ENCODE peak calls at places on chromosomes 13 and 19, in ten cellular contexts. T is GM23248, I is PC-9, H is fibroblast of lung, E is astrocyte, L is mammary epithelial cell, O is H9, K is IMR-90, Z is PC-3, M is OCI-LY7. V is an unnamed sample. For H3K4me1, H3K9me3 and H4K20me1, the result is how much of the 10 kb centered on the place peaks cover.

GRCh38 chr13:90750021-90750420 is 597.5 kb upstream of the MIR17HG start:
- DNase-seq in T (no peak), I (no peak), H (no peak), E (no peak), L (no peak), O (no peak), K (no peak), Z (no peak), M (no peak), V (no peak)

GRCh38 chr13:91406619-91407018 is 8.2 kb downstream of the GPC5 start:
- DNase-seq in T (peak), I (no peak), H (peak), E (peak), L (peak), O (peak), K (peak), Z (peak), M (peak), V (peak)

GRCh38 chr19:4474504-4475136 is 2.5 kb downstream of the HDGFL2 start:
- DNase-seq in T (peak), I (no peak), H (peak), E (peak), L (peak), O (peak), K (peak), Z (peak), M (peak), V (peak)

GRCh38 chr19:6425732-6426686 is 1.4 kb upstream of the KHSRP start:
- DNase-seq in T (no peak), I (no peak), H (no peak), E (no peak), L (no peak), O (no peak), K (no peak), Z (peak), M (peak), V (no peak)

GRCh38 chr13:73754727-73755292 is 379.4 kb downstream of the KLF12 start:
- DNase-seq in T (peak), I (peak), H (peak), E (peak), L (peak), O (no peak), K (peak), Z (peak), M (peak), V (peak)

GRCh38 chr13:38348890-38349289 is 761 bp upstream of the UFM1 start:
- DNase-seq in T (peak), I (peak), H (no peak), E (peak), L (peak), O (no peak), K (peak), Z (peak), M (no peak), V (no peak)

GRCh38 chr13:31951215-31951678 is 80.3 kb upstream of the FRY start:
- DNase-seq in T (peak), I (peak), H (no peak), E (peak), L (peak), O (no peak), K (peak), Z (peak), M (no peak), V (no peak)

GRCh38 chr19:42268142-42268703 is 829 bp upstream of the CIC start:
- DNase-seq in T (peak), I (peak), H (peak), E (peak), L (peak), O (peak), K (peak), Z (peak), M (peak), V (peak)

GRCh38 chr19:47512183-47512947 is 2.5 kb downstream of the NAPA start:
- DNase-seq in T (peak), I (no peak), H (peak), E (no peak), L (no peak), O (no peak), K (peak), Z (peak), M (no peak), V (no peak)

GRCh38 chr13:77728265-77728966 is 30.9 kb downstream of the SLAIN1 start:
- DNase-seq in T (no peak), I (no peak), H (no peak), E (no peak), L (no peak), O (no peak), K (no peak), Z (no peak), M (no peak), V (no peak)

GRCh38 chr19:48965806-48966540 is 864 bp downstream of the FTL start:
- DNase-seq in T (peak), I (peak), H (peak), E (peak), L (peak), O (peak), K (peak), Z (peak), M (peak), V (peak)
- H3K4me1 ChIP-seq in T (under half), I (under half), H (under half), E (under half), L (under half), O (under half), K (under half), Z (under half), M (half or more), V (under half)

DNA sequence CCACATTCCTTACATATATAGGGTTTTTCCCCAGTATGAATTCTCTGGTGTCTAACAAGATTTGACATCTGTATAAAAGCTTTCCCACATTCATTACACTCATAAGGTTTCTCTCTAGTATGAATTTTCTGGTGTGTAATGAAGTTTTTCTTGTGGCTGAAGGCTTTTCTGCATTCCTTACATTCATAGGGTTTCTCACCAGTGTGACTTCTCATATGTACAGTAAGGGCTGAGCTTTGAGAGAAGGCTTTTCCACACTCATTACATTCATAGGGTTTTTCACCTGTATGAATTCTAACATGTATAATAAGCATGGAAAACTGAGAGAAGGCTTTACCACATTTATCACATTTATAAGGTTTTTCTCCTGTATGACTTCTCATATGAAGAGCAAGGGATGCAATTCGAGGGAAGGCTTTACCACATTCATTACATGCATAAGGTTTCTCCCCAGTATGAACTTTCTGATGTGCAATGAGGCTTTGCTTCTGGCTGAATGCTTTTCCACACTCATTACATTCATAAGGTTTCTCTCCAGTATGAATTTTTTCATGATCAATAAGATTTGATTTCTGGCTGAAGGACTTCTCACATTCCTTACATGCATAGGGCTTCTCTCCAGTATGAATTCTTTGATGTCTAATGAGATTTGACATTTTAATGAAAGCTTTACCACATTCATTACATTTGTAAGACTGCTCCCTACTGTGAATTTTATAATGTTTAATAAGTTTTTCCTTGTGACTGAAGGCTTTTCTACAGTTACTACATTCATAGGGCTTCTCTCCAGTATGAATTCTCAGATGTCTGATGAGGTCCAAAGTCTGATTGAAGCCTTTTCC is 42.6 kb downstream of the ZNF527 start:
- DNase-seq in T (no peak), I (no peak), H (peak), E (no peak), L (peak), O (no peak), K (no peak), Z (no peak), M (no peak), V (peak)
- H3K9me3 ChIP-seq in T (under half), I (half or more), H (under half), E (under half), L (half or more), O (under half), K (half or more), Z (under half), M (half or more), V (under half)

GRCh38 chr13:46173656-46174055 is 8.3 kb downstream of the LCP1 start:
- DNase-seq in T (no peak), I (no peak), H (no peak), E (no peak), L (no peak), O (no peak), K (no peak), Z (no peak), M (peak), V (no peak)
- H4K20me1 ChIP-seq in T (under half), I (half or more), H (under half), E (under half), L (under half), O (under half), K (under half), Z (under half), M (half or more), V (under half)

GRCh38 chr19:48627211-48627864 is 8.0 kb downstream of the SPHK2 start:
- DNase-seq in T (no peak), I (peak), H (no peak), E (no peak), L (peak), O (peak), K (no peak), Z (no peak), M (no peak), V (no peak)
- H3K4me1 ChIP-seq in T (under half), I (under half), H (under half), E (under half), L (under half), O (under half), K (under half), Z (under half), M (under half), V (under half)

DNA sequence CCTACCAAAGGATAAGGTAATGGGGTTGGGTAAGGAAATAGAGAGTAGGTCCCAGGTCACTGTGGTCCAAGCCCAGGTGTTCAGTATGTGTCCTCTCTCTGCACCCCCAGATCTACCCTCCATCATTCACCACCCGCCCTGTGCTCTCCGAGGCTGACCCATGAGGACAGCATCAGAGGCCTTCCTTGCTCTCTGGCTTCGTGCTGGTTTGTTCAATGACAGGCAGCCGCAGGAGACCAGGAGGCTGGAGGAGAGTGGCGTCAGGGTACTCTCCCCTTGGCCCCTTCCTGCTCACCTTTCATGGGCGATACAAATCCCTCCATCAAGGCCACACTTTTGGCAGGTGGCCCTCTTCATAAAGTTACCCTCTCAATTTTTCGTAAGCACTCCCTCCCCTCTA is 1.7 kb downstream of the TUBA3C start:
- DNase-seq in T (no peak), I (no peak), H (no peak), E (no peak), L (no peak), O (no peak), K (no peak), Z (no peak), M (no peak), V (no peak)
- H3K9me3 ChIP-seq in T (under half), I (under half), H (under half), E (under half), L (under half), O (half or more), K (under half), Z (under half), M (under half), V (under half)

DNA sequence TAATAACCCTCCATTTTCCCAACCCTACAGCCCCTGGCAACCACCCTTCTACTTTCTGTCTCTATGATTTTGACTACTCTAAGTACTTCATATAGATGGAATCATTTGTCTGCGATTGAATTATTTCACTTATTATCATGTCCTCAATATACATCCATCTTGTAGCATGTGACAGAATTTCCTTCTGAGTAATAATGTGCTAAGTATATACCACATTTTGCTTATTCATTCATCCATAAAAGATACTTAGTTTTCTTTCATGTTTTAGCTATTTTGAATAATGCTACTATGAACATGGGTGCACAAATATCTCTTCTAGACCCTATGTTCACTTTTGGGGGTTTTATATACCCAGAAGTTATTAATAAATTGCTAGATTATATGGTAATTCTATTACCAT is 17.4 kb upstream of the NDFIP2 start:
- DNase-seq in T (no peak), I (no peak), H (no peak), E (no peak), L (no peak), O (no peak), K (no peak), Z (no peak), M (no peak), V (no peak)
- H4K20me1 ChIP-seq in T (under half), I (under half), H (under half), E (under half), L (under half), O (under half), K (under half), Z (under half), M (under half), V (under half)

DNA sequence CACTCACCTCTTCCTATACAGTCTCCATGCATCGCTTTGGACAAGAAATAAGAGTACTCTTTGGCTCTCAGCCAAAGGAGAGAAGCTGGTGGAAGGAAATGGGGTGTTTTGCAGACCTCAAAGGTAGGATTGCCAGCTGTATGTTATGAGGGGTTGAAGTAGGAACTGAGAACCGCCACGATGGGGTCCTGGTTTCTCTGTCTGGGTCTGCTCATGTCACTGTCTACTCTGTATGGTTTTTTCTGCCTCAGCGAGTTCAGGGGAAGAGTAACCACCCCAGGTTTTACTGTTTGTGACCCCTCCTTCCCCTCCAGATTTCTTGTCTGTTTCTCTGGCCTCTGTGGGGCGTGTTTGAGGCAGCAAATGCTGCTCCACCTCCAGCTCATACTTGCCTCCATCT is 4.1 kb downstream of the ZNF805 start:
- DNase-seq in T (no peak), I (no peak), H (no peak), E (no peak), L (no peak), O (no peak), K (no peak), Z (no peak), M (no peak), V (no peak)
- H3K4me1 ChIP-seq in T (under half), I (under half), H (under half), E (under half), L (under half), O (under half), K (under half), Z (under half), M (under half), V (under half)

GRCh38 chr19:30437869-30438268 is 65.7 kb downstream of the ZNF536 start:
- DNase-seq in T (no peak), I (no peak), H (no peak), E (no peak), L (no peak), O (no peak), K (no peak), Z (no peak), M (no peak), V (no peak)
- H3K9me3 ChIP-seq in T (under half), I (under half), H (under half), E (under half), L (under half), O (under half), K (under half), Z (under half), M (under half), V (under half)

GRCh38 chr19:18774107-18774506 is 17.0 kb downstream of the COMP start:
- DNase-seq in T (no peak), I (no peak), H (no peak), E (no peak), L (no peak), O (no peak), K (no peak), Z (no peak), M (no peak), V (no peak)
- H4K20me1 ChIP-seq in T (under half), I (under half), H (under half), E (under half), L (under half), O (under half), K (under half), Z (under half), M (under half), V (under half)

DNA sequence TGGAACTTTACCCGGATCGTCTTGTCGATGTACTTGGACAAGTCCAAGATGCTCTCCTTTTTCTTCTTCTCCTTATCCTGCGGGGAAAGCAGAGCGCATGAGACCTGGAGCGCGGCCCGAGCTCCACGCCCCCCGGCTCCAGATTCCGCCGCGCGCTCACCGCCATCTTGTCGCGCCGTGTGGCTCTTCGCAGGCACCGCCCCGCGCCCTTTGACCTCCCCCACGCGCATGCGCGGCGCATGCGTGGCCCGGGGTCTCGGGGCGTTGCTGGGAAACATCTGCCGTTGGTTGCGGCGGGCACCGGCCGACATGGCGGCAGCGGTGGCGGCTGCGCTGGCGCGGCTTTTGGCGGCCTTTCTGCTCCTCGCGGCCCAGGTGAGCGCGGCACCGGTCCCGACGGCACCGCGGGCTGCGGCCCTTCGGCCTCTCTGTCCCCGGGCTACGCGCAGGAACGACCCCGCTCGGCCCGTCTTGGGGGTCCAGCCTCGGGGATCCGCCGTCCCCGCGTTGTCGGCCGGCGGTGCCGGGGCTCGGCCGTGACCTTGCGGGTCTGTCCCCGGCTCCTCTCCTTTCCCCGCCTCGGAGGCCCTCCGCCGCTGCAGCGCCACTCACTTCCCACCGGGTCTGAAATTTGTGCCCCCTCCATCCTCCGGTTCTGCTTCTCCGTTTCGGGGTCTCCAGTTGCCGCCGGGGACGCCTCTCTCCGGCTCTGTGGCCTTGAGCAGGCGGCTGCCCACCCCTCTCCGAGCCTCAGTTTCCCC is at the start of the genes LSM7 and SPPL2B:
- DNase-seq in T (peak), I (peak), H (peak), E (peak), L (peak), O (peak), K (peak), Z (peak), M (peak), V (peak)
- H3K4me1 ChIP-seq in T (under half), I (under half), H (under half), E (under half), L (under half), O (under half), K (under half), Z (under half), M (half or more), V (under half)